ENCODE peak calls at places on chromosomes 6 and 20, in four cellular contexts. L is PC-9, T is heart right ventricle, O is right cardiac atrium. F is an unnamed sample. For H3K4me1, the result is how much of the 10 kb centered on the place peaks cover.

GRCh38 chr6:127282184-127282583 is 15.5 kb downstream of the RNF146 start:
- DNase-seq in O (no peak), T (no peak), L (no peak), F (no peak)

GRCh38 chr20:63704749-63705117 is 3.0 kb downstream of the ARFRP1 start:
- DNase-seq in O (no peak), L (no peak), T (no peak), F (no peak)

GRCh38 chr20:25480156-25480555 is 72.7 kb downstream of the GINS1 start:
- DNase-seq in T (no peak), L (no peak), O (no peak), F (no peak)

GRCh38 chr6:7671076-7671475 is 54.8 kb upstream of the BMP6 start:
- DNase-seq in T (no peak), L (peak), O (no peak), F (no peak)

GRCh38 chr6:34301408-34301807 is 52.6 kb upstream of the SMIM29 start:
- DNase-seq in T (peak), L (no peak), O (peak), F (no peak)

GRCh38 chr20:3766381-3766780 is 1.2 kb downstream of the ADISSP start:
- DNase-seq in O (peak), T (no peak), L (no peak), F (no peak)

GRCh38 chr20:14342910-14343309 is 5.5 kb upstream of the FLRT3 start:
- DNase-seq in T (no peak), L (no peak), O (no peak), F (no peak)

GRCh38 chr6:53066059-53066406 is 829 bp downstream of the FBXO9 start:
- DNase-seq in L (no peak), T (peak), O (peak), F (peak)

GRCh38 chr20:44967207-44967807 is 995 bp downstream of the STK4 start:
- DNase-seq in T (no peak), L (peak), O (no peak), F (no peak)

GRCh38 chr6:20092071-20092566 is 120.2 kb downstream of the MBOAT1 start:
- DNase-seq in O (no peak), L (peak), T (no peak), F (no peak)

GRCh38 chr6:13787146-13787545 is 27.2 kb downstream of the MCUR1 start:
- DNase-seq in O (no peak), L (no peak), T (no peak), F (no peak)

GRCh38 chr20:31652917-31653385 is 15.2 kb downstream of the COX4I2 start:
- DNase-seq in O (no peak), L (no peak), T (no peak), F (peak)

GRCh38 chr6:38806271-38806670 is 91.2 kb downstream of the DNAH8 start:
- DNase-seq in L (no peak), O (no peak), T (no peak), F (no peak)

GRCh38 chr6:7554533-7555275 is 13.2 kb downstream of the DSP start:
- DNase-seq in T (no peak), L (no peak), O (no peak), F (no peak)

GRCh38 chr20:51382986-51383821 is 159.3 kb downstream of the NFATC2 start:
- DNase-seq in O (no peak), T (no peak), L (no peak), F (no peak)

GRCh38 chr6:108581237-108581931 is 20.7 kb downstream of the FOXO3 start:
- DNase-seq in T (no peak), L (peak), O (peak), F (peak)

GRCh38 chr6:92110390-92110789 is 1309.0 kb downstream of the EPHA7 start:
- DNase-seq in O (no peak), L (no peak), T (no peak), F (no peak)

GRCh38 chr6:155201461-155202226 is 62.2 kb upstream of the CLDN20 start:
- DNase-seq in L (peak), O (no peak), T (no peak), F (no peak)

GRCh38 chr6:102848796-102849195 is 1455.3 kb downstream of the GRIK2 start:
- DNase-seq in T (no peak), O (no peak), L (peak), F (no peak)

GRCh38 chr6:37020426-37021211 is 15.2 kb downstream of the FGD2 start:
- DNase-seq in O (no peak), L (peak), T (no peak), F (no peak)

GRCh38 chr6:116812051-116812650 is 16.7 kb downstream of the GPRC6A start:
- DNase-seq in O (no peak), L (no peak), T (no peak), F (no peak)

GRCh38 chr6:128005009-128005408 is 104.2 kb upstream of the THEMIS start:
- DNase-seq in L (no peak), O (no peak), T (no peak), F (no peak)

GRCh38 chr20:51926670-51927305 is 124.5 kb upstream of the SALL4 start:
- DNase-seq in T (no peak), L (peak), O (no peak), F (no peak)

GRCh38 chr20:41701596-41702350 is 83.6 kb upstream of the CHD6 start:
- DNase-seq in O (no peak), L (no peak), T (no peak), F (no peak)

GRCh38 chr20:2696646-2697045 is 4.1 kb downstream of the EBF4 start:
- DNase-seq in L (no peak), T (no peak), O (no peak), F (no peak)

GRCh38 chr6:113595921-113596376 is 261.2 kb upstream of the MARCKS start:
- DNase-seq in T (no peak), L (no peak), O (no peak), F (no peak)

GRCh38 chr20:2084703-2085102 is 16.9 kb upstream of the STK35 start:
- DNase-seq in O (no peak), T (no peak), L (no peak), F (no peak)

GRCh38 chr6:8137529-8137939 is 35.2 kb upstream of the EEF1E1 start:
- DNase-seq in O (no peak), T (no peak), L (no peak), F (no peak)

GRCh38 chr20:4813839-4814695 is 92.4 kb downstream of the PRND start:
- DNase-seq in O (no peak), L (no peak), T (no peak), F (no peak)

GRCh38 chr20:9514461-9515210 is at the start of gene LAMP5:
- DNase-seq in L (no peak), O (no peak), T (peak), F (peak)

GRCh38 chr20:49276895-49277785 is 717 bp downstream of the ZNFX1 start:
- DNase-seq in O (peak), T (peak), L (no peak), F (no peak)

GRCh38 chr20:13533946-13534345 is 104.8 kb downstream of the TASP1 start:
- DNase-seq in T (no peak), L (no peak), O (no peak), F (no peak)

GRCh38 chr6:142956726-142957125 is 11.8 kb upstream of the HIVEP2 start:
- DNase-seq in L (no peak), O (no peak), T (no peak), F (no peak)

GRCh38 chr20:8974009-8974708 is 94.7 kb upstream of the PLCB4 start:
- DNase-seq in T (no peak), O (no peak), L (no peak), F (no peak)

GRCh38 chr20:51562334-51563140 is 20.0 kb upstream of the NFATC2 start:
- DNase-seq in O (peak), T (peak), L (peak), F (peak)

GRCh38 chr6:106293113-106293512 is 32.4 kb downstream of the ATG5 start:
- DNase-seq in T (no peak), O (no peak), L (no peak), F (no peak)

GRCh38 chr6:146543211-146543939 is at the start of gene RAB32:
- DNase-seq in O (peak), L (peak), T (peak), F (peak)

GRCh38 chr20:53937330-53937729 is 133.1 kb downstream of the BCAS1 start:
- DNase-seq in L (no peak), O (no peak), T (no peak), F (no peak)

GRCh38 chr6:97306946-97307345 is 23.9 kb upstream of the MMS22L start:
- DNase-seq in T (no peak), O (no peak), L (no peak), F (no peak)
- H3K4me1 ChIP-seq in T (under half), O (under half), L (under half), F (under half)

GRCh38 chr20:21693322-21693721 is 12.1 kb upstream of the PAX1 start:
- DNase-seq in O (no peak), T (no peak), L (no peak), F (no peak)
- H3K4me1 ChIP-seq in O (under half), T (under half), L (under half), F (under half)

DNA sequence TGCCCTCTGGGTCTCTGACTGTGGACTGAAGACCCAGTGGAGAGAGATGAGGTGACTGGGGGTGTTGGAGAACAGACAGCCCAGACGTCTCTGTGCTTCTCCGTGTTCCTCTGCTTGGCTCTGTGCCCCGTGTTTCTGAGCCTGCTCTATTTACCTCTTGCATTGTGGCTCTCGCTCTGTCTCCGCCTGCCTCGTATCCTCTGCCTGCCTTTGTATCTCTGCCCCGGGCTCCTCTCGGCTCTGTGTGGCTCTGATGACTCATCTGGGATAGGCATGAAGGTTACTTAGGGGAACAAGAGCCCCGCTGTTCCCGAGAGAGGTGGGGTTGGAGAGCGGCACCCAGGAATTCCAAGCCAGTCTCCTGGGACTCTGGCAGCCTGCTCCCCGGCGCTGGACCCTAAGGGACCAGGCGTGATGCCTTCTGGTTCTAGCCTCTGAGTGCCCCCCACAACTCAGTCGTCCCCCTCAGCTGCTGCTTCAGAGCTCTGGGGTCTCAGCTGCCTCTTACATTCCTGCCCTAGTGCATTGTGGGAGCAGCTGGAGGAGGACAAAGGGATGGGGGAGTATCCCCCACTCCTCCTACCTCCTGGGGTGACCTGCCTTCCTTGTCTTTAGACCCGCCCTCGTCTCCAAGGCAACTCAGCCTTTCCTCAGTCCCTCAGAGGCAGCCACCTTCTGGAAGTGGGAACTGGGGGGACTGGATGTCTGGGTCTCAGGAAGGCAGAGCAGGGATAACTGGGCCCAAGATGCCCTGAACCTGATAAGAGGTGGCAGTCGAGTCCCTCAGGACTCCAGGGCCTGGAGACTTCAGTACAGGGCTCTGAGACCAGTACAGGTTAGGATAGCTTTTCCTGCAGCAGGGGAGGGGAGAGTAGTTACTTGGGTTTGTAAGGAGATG is 1.9 kb downstream of the DDR1 start:
- DNase-seq in L (peak), O (peak), T (peak), F (peak)
- H3K4me1 ChIP-seq in L (under half), O (under half), T (under half), F (under half)

DNA sequence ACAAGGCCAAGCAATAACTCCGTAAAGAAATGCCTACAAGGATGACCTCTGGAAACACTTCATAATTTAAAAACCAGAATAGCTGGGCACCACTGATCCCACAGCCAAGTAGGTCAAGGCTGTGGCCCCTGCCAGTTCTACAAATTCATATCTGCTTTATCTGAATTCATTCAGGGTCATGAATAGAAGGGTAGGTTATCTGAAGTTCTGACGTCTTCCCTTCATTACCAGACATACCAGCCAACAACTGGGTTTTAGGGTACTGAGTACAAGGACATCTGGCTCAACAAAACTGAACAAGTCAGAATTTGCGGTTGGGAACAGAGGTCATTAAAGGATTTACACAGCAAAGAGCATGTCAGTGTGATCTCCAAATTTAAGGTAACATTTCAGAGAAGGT is 26.0 kb downstream of the MAP3K5 start:
- DNase-seq in O (no peak), L (no peak), T (no peak), F (no peak)
- H3K4me1 ChIP-seq in O (under half), L (under half), T (half or more), F (under half)

DNA sequence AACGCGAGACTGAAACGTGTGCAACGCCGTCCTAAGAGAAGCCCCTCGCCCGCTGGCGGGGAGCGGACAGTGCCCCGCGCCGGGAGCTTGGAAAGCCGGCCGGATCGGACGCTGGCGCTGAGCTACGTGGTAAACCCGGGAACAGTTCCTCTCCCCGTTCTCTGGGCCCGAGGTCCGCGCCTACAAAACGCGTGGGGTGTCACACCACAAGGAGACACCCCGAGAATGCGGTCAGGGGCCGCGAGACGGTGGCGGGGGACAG is 755 bp downstream of the NCOA5 start:
- DNase-seq in O (no peak), L (no peak), T (no peak), F (no peak)
- H3K4me1 ChIP-seq in O (under half), L (under half), T (half or more), F (under half)

DNA sequence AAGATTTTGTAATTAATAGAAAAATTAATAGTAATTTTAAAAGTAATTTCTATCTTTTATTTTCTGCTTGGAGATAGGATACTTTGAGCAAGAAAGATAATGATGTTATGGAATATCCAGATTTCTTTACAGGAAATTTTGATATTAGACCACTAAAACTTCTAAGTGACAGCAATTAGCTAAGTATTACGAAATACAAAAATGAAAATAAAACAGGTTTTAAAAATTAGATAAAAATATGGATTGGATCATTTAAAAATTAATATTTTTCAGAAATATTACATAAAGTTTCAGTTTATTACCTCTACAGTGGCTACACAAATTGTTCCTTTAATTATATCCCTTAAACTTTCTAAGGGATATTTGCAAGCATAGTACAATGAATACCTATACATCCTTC is 4.2 kb upstream of the MYLK4 start:
- DNase-seq in L (no peak), T (no peak), O (no peak), F (no peak)
- H3K4me1 ChIP-seq in L (under half), T (under half), O (under half), F (under half)

GRCh38 chr20:23143986-23144695 is 58.0 kb upstream of the CD93 start:
- DNase-seq in L (peak), T (no peak), O (no peak), F (no peak)

GRCh38 chr20:23142162-23143050 is 56.3 kb upstream of the CD93 start:
- DNase-seq in O (no peak), L (peak), T (no peak), F (no peak)

GRCh38 chr20:23144856-23145255 is 58.7 kb upstream of the CD93 start:
- DNase-seq in T (no peak), O (no peak), L (no peak), F (no peak)

GRCh38 chr20:23141450-23142161 is 55.5 kb upstream of the CD93 start:
- DNase-seq in L (no peak), O (no peak), T (no peak), F (no peak)

GRCh38 chr20:23143098-23143497 is 57.0 kb upstream of the CD93 start:
- DNase-seq in T (no peak), L (peak), O (peak), F (no peak)
- H3K4me1 ChIP-seq in T (half or more), L (half or more), O (under half), F (under half)